ENCODE peak calls at places on chromosomes 13 and 19, in six cellular contexts. X is GM12891, E is K562, O is HepG2, B is GM12878, L is H1. I is an unnamed sample.

GRCh38 chr13:113137656-113138292 is 15.2 kb downstream of the F10 start:
- DNase-seq in X (no peak), E (no peak), O (no peak), B (no peak), L (no peak), I (no peak)

GRCh38 chr13:109803822-109804221 is 17.4 kb upstream of the IRS2 start:
- DNase-seq in X (no peak), E (no peak), O (peak; percentile 20), B (no peak), L (no peak), I (no peak)

GRCh38 chr19:40578442-40578908 is 1.8 kb downstream of the SHKBP1 start:
- DNase-seq in X (no peak), E (peak; percentile 85), O (no peak), B (no peak), L (no peak), I (no peak)

GRCh38 chr19:57359300-57359699 is 4.1 kb upstream of the TRAPPC2B start:
- DNase-seq in X (no peak), E (no peak), O (no peak), B (no peak), L (no peak), I (no peak)

GRCh38 chr19:58229255-58229639 is 533 bp downstream of the ZNF544 start:
- DNase-seq in X (no peak), E (peak; percentile 55), O (peak; percentile 30), B (no peak), L (no peak), I (no peak)

GRCh38 chr13:75214846-75215245 is 267.1 kb downstream of the TBC1D4 start:
- DNase-seq in X (no peak), E (no peak), O (no peak), B (no peak), L (no peak), I (no peak)

GRCh38 chr13:30972888-30973377 is 40.5 kb downstream of the TEX26 start:
- DNase-seq in X (no peak), E (no peak), O (no peak), B (no peak), L (no peak), I (no peak)

GRCh38 chr13:48653074-48654054 is at the start of gene CYSLTR2:
- DNase-seq in X (no peak), E (no peak), O (no peak), B (peak; percentile 35), L (no peak), I (no peak)

GRCh38 chr13:81394605-81395004 is 1053.7 kb upstream of the SPRY2 start:
- DNase-seq in X (no peak), E (no peak), O (no peak), B (no peak), L (no peak), I (no peak)

GRCh38 chr19:8241646-8242045 is 32.5 kb downstream of the CERS4 start:
- DNase-seq in X (no peak), E (no peak), O (no peak), B (no peak), L (no peak), I (no peak)

GRCh38 chr19:46783670-46784069 is 4.7 kb downstream of the SLC1A5 start:
- DNase-seq in X (no peak), E (no peak), O (no peak), B (no peak), L (no peak), I (no peak)

GRCh38 chr19:31548941-31549340 is 199.7 kb upstream of the TSHZ3 start:
- DNase-seq in X (no peak), E (no peak), O (no peak), B (no peak), L (no peak), I (no peak)

GRCh38 chr13:97223711-97224461 is 1.8 kb downstream of the MBNL2 start:
- DNase-seq in X (no peak), E (peak; percentile 28), O (peak; percentile 64), B (no peak), L (no peak), I (no peak)

GRCh38 chr13:52617070-52618060 is 24.9 kb upstream of the HNRNPA1L2 start:
- DNase-seq in X (peak; percentile 65), E (peak; percentile 83), O (peak; percentile 82), B (peak; percentile 56), L (peak; percentile 57), I (peak; percentile 68)
- TF ChIP-seq POLR2AphosphoS5 in X (peak; percentile 81), E (peak; percentile 73), O (peak; percentile 92), B (peak; percentile 91), L (peak; percentile 49), I (peak; percentile 84)

GRCh38 chr19:49339364-49340068 is 4.3 kb downstream of the CD37 start:
- DNase-seq in X (no peak), E (peak; percentile 68), O (no peak), B (no peak), L (peak; percentile 92), I (no peak)
- TF ChIP-seq POLR2A in X (no peak), E (no peak), O (no peak), B (no peak), L (no peak), I (no peak)

DNA sequence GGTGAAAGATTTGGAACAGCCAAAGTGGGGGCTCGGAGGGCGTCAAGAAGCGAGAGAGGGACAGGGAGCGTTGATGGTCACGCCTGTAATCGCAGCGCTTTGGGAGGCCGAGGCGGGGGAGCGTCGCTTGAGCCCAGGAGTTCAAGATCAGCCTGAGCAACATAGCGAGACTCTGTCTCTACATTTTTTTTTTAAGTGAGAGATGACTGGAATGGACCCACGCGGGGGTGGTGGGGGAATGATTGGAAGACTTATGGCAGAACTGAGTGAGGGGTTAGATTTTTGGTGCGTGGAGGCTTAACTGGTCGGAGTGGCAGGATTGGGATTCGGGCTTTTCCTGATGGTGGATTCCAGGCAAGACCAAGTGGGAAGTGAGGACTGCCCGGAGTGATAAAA is 725 bp downstream of the PSMD8 start:
- DNase-seq in X (no peak), E (no peak), O (no peak), B (no peak), L (no peak), I (no peak)
- TF ChIP-seq TAF1 in X (no peak), E (no peak), O (no peak), B (no peak), L (no peak), I (no peak)

GRCh38 chr19:9806781-9807180 is 12.1 kb downstream of the FBXL12 start:
- DNase-seq in X (no peak), E (no peak), O (no peak), B (no peak), L (no peak), I (no peak)

GRCh38 chr19:9808855-9809646 is 9.8 kb downstream of the FBXL12 start:
- DNase-seq in X (no peak), E (no peak), O (no peak), B (no peak), L (no peak), I (no peak)

DNA sequence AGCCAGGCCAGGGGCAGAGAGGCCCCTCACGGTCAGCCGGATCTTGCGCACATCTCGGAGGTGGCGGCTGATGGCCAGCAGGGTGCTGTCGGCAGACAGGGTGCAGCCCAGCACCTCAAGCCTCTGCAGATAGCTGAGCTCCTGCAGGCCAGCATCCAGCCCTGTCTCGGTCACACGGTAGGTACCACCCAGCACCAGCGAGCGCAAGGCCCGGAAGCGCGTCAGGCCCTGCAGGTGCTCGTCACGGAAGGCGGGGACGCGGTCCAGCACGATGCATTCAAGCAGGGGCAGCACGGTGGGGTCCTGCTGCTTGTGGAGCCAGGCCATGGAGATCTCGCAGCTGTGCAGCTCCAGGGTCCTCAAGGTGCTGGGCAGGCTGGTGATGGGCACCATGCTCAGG is 7.7 kb downstream of the FBXL12 start:
- DNase-seq in X (no peak), E (no peak), O (no peak), B (no peak), L (no peak), I (no peak)
- TF ChIP-seq POLR2AphosphoS5 in X (no peak), E (no peak), O (no peak), B (no peak), L (no peak), I (no peak)

DNA sequence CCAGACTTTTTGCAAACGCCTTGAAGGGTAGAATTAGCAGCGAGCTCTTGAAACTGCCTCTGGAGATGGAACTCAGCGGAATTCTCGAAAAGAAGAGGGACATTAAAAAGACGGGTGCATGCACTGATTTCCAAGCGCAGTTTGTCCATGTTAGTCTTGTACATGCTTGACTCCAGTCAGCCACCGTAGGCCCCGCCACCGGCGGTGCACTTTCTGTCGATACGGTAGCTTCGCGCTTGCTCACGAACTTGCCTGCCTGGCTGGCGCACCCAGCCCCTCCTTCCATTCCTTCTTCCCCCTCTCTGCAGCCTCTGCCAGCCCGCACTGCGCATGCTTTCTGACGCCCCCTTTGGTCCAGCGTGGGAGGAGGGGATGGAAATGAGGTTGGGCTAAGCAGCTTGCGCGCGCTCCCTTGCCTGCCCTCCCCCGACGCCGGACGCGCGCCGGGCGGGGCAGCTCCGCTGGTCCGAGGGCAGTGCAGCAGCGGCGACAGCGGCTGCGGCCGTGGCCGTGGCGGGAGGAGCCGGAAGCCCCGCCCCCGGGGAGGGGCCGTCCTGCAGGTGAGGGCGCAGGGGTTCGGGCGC is at the start of gene ZNF575:
- DNase-seq in X (peak; percentile 82), E (peak; percentile 91), O (peak; percentile 61), B (peak; percentile 91), L (peak; percentile 90), I (peak; percentile 78)
- TF ChIP-seq POLR2A in X (no peak), E (peak; percentile 35), O (no peak), B (peak; percentile 68), L (no peak), I (peak; percentile 29)

GRCh38 chr13:47190696-47191095 is 293.8 kb upstream of the HTR2A start:
- DNase-seq in X (no peak), E (no peak), O (no peak), B (no peak), L (no peak), I (no peak)

GRCh38 chr13:47184311-47184710 is 287.5 kb upstream of the HTR2A start:
- DNase-seq in X (no peak), E (no peak), O (no peak), B (no peak), L (no peak), I (no peak)

DNA sequence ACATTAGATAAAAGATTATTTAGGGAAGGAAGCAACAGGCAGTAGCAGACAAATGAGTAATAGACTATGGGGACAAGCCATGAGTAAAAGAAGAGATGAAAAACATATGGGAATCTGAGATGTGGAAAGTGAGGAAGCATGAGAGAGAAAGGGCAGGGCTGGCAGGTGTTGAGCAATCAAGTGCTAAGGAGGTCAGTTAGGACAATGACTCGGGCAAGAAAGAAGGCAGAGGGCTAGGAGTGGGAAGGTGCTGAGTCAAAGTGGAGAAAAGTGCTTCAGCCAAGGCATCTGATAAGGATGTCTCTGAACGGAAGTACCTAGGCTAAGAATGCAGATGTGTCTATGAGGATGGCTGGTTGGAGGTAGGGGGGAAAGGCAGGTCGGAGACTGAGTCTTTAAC is 291.9 kb upstream of the HTR2A start:
- DNase-seq in X (no peak), E (peak; percentile 10), O (no peak), B (no peak), L (no peak), I (no peak)
- TF ChIP-seq TAF1 in X (no peak), E (no peak), O (no peak), B (no peak), L (no peak), I (no peak)

DNA sequence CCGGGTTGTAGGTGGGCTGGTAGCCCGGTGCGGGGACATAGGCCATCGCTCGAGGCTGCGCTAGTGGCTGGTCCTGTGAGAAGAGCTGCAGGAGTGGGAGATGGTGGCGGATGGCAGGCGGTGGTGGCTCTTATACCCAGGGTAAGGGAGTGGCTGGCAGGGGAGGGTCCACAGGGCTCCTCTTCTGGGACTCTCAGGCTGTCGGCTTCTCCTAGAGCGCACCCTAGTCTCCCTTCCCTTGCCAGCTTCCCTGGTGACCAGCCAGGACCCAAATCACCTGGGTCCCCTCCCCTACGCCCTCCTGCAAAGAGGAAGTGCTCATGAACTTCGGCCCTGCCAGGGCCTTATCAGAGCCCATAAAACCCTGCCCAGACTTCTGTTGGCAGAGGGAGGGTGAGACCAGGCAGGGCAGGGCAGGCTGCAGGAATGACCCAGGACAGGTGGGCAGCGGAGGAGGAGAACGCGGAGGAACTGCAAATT is at the start of gene LGALS4:
- DNase-seq in X (no peak), E (no peak), O (no peak), B (no peak), L (no peak), I (no peak)
- TF ChIP-seq POLR2AphosphoS5 in X (no peak), E (no peak), O (no peak), B (no peak), L (no peak), I (no peak)

I was measured in GM12892.